ENCODE peak calls at places on chromosomes 1 and 21, in five cellular contexts. O is mesendoderm, P is right cardiac atrium, R is lung, V is mammary epithelial cell. C is an unnamed sample. For H3K4me1, the result is how much of the 10 kb centered on the place peaks cover.

GRCh38 chr1:205604825-205605544 is 26.8 kb downstream of the ELK4 start:
- DNase-seq in O (no peak), V (no peak), P (no peak), R (no peak), C (no peak)

GRCh38 chr1:220330265-220330664 is 58.0 kb upstream of the RAB3GAP2 start:
- DNase-seq in V (no peak), O (no peak), P (no peak), R (no peak), C (no peak)

GRCh38 chr1:159900086-159900680 is at the start of gene CFAP45:
- DNase-seq in V (peak), P (peak), O (peak), R (peak), C (peak)

GRCh38 chr1:26391450-26391849 is 18.9 kb upstream of the ZNF683 start:
- DNase-seq in O (peak), P (no peak), R (no peak), V (peak), C (peak)

GRCh38 chr1:111422546-111423391 is 4.8 kb downstream of the OVGP1 start:
- DNase-seq in R (peak), V (peak), P (no peak), O (no peak), C (peak)

GRCh38 chr1:89781494-89782126 is 39.2 kb upstream of the LRRC8D start:
- DNase-seq in R (no peak), V (no peak), O (no peak), P (no peak), C (no peak)

GRCh38 chr1:66330711-66331110 is 203.2 kb upstream of the SGIP1 start:
- DNase-seq in V (peak), P (no peak), R (no peak), O (no peak), C (peak)

GRCh38 chr1:78667939-78668338 is 18.3 kb downstream of the IFI44 start:
- DNase-seq in V (no peak), R (no peak), P (no peak), O (no peak), C (no peak)

GRCh38 chr1:205568469-205569361 is 63.1 kb downstream of the ELK4 start:
- DNase-seq in R (no peak), P (no peak), V (no peak), O (no peak), C (no peak)

GRCh38 chr1:43687301-43688108 is 19.8 kb upstream of the ST3GAL3 start:
- DNase-seq in V (no peak), P (no peak), R (no peak), O (no peak), C (peak)

GRCh38 chr1:151058682-151059341 is 610 bp downstream of the CDC42SE1 start:
- DNase-seq in O (peak), R (peak), P (peak), V (peak), C (peak)

GRCh38 chr1:86207323-86207722 is 50.8 kb upstream of the COL24A1 start:
- DNase-seq in V (peak), O (no peak), R (no peak), P (peak), C (no peak)

GRCh38 chr1:230197644-230198567 is 130.9 kb downstream of the GALNT2 start:
- DNase-seq in R (peak), P (no peak), O (no peak), V (no peak), C (peak)

GRCh38 chr21:34006603-34007168 is 66.7 kb upstream of the MRPS6 start:
- DNase-seq in R (no peak), P (no peak), V (no peak), O (no peak), C (no peak)

GRCh38 chr1:37692078-37692833 is at the start of gene CDCA8:
- DNase-seq in O (peak), V (peak), R (peak), P (peak), C (peak)

GRCh38 chr1:37692834-37693175 is 489 bp downstream of the CDCA8 start:
- DNase-seq in O (no peak), P (peak), V (no peak), R (no peak), C (no peak)

GRCh38 chr1:37697090-37697489 is 4.8 kb downstream of the CDCA8 start:
- DNase-seq in V (no peak), P (no peak), R (no peak), O (no peak), C (peak)

GRCh38 chr1:37685722-37686121 is 6.6 kb upstream of the CDCA8 start:
- DNase-seq in V (no peak), R (no peak), P (no peak), O (no peak), C (no peak)

DNA sequence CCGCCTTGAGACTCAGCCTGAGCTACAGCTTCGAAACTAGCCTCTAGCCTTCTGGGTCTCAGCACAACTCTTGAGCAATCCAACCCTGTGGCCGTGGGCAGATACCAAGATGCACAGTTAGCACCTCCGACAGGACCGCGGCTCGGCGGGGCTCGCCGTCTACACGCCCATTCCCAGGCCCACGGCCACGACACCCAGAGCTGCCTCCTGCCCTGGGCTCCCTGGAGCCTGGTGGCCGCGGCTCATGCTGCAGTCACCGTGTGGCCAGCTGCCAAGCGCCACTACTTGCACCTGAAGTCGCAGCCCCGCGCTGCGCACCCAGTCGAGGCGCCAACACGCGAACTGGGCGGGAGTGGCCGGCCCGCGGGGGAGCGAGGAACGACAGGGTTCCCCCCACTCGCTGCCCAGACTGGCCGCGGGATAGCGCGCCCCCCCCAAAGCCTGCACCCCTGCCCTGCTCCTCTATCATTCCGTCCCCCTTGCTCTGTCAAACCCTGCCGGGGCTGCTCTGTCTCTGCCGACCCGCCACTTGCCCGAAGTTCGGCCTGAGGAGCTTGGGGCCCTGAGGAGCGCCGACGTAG is 729 bp upstream of the CDCA8 start:
- DNase-seq in O (peak), R (peak), P (peak), V (peak), C (peak)
- H3K27ac ChIP-seq in O (no peak), R (peak), P (peak), V (peak), C (peak)

GRCh38 chr1:67683306-67683705 is 1.7 kb upstream of the GADD45A start:
- DNase-seq in V (peak), R (no peak), P (no peak), O (no peak), C (peak)
- H3K4me3 ChIP-seq in V (peak), R (no peak), P (no peak), O (no peak), C (no peak)

GRCh38 chr1:226639631-226640061 is 91.1 kb downstream of the STUM start:
- DNase-seq in P (no peak), O (no peak), V (no peak), R (no peak), C (no peak)
- H3K4me1 ChIP-seq in P (under half), O (under half), V (under half), R (under half), C (under half)

GRCh38 chr1:224846119-224846907 is 83.2 kb upstream of the DNAH14 start:
- DNase-seq in R (no peak), P (no peak), V (no peak), O (peak), C (no peak)
- H3K27ac ChIP-seq in R (no peak), P (no peak), V (no peak), O (peak), C (no peak)

C was measured in small intestine.